ENCODE peak calls at places on chromosomes 3 and 15, in nine cellular contexts. I, B, W, X, A, P, G, R and H are unnamed samples.

GRCh38 chr3:33439421-33440327 is 531 bp downstream of the UBP1 start:
- DNase-seq in I (peak), B (peak), W (peak), X (no peak), A (peak), P (no peak), G (peak), R (peak), H (peak)

GRCh38 chr15:99909914-99910313 is 176.7 kb upstream of the LYSMD4 start:
- DNase-seq in I (no peak), B (no peak), W (no peak), X (peak), A (no peak), P (no peak), G (peak), R (peak), H (no peak)

GRCh38 chr3:134320749-134321148 is 53.5 kb downstream of the AMOTL2 start:
- DNase-seq in I (no peak), B (no peak), W (no peak), X (no peak), A (no peak), P (no peak), G (no peak), R (no peak), H (no peak)

GRCh38 chr3:14757153-14757700 is 61.5 kb upstream of the FGD5 start:
- DNase-seq in I (no peak), B (no peak), W (no peak), X (no peak), A (no peak), P (no peak), G (no peak), R (no peak), H (no peak)

GRCh38 chr3:129021140-129021551 is 20.0 kb downstream of the EFCC1 start:
- DNase-seq in I (no peak), B (no peak), W (no peak), X (no peak), A (no peak), P (peak), G (no peak), R (no peak), H (no peak)

GRCh38 chr3:4512895-4513616 is 19.9 kb downstream of the ITPR1 start:
- DNase-seq in I (no peak), B (no peak), W (no peak), X (no peak), A (no peak), P (no peak), G (no peak), R (peak), H (no peak)

GRCh38 chr3:58572013-58572633 is 5.1 kb downstream of the FAM107A start:
- DNase-seq in I (no peak), B (no peak), W (no peak), X (no peak), A (no peak), P (no peak), G (no peak), R (no peak), H (no peak)

GRCh38 chr3:70870576-70870975 is 558.1 kb upstream of the MDFIC2 start:
- DNase-seq in I (no peak), B (no peak), W (no peak), X (no peak), A (no peak), P (no peak), G (no peak), R (no peak), H (no peak)

GRCh38 chr3:25713316-25713967 is 48.7 kb upstream of the TOP2B start:
- DNase-seq in I (no peak), B (no peak), W (no peak), X (no peak), A (no peak), P (no peak), G (no peak), R (no peak), H (no peak)

GRCh38 chr15:41932511-41932910 is 38.7 kb upstream of the SPTBN5 start:
- DNase-seq in I (no peak), B (no peak), W (no peak), X (no peak), A (no peak), P (no peak), G (no peak), R (no peak), H (no peak)

GRCh38 chr3:122257951-122258350 is 67.1 kb upstream of the CSTA start:
- DNase-seq in I (no peak), B (no peak), W (no peak), X (no peak), A (no peak), P (no peak), G (no peak), R (no peak), H (no peak)

GRCh38 chr3:180000500-180000899 is 36.2 kb downstream of the PEX5L start:
- DNase-seq in I (no peak), B (no peak), W (no peak), X (no peak), A (no peak), P (no peak), G (no peak), R (no peak), H (no peak)

GRCh38 chr3:123628996-123629746 is 44.3 kb upstream of the HACD2 start:
- DNase-seq in I (no peak), B (no peak), W (no peak), X (no peak), A (no peak), P (no peak), G (no peak), R (no peak), H (no peak)

GRCh38 chr15:39699531-39700110 is 83.0 kb downstream of the FSIP1 start:
- DNase-seq in I (no peak), B (no peak), W (no peak), X (no peak), A (no peak), P (no peak), G (no peak), R (no peak), H (no peak)

GRCh38 chr15:71800835-71801745 is 9.3 kb upstream of the NR2E3 start:
- DNase-seq in I (peak), B (peak), W (no peak), X (peak), A (peak), P (peak), G (peak), R (peak), H (no peak)

GRCh38 chr3:52385157-52385556 is 59.7 kb downstream of the SEMA3G start:
- DNase-seq in I (peak), B (peak), W (no peak), X (peak), A (peak), P (no peak), G (peak), R (peak), H (peak)

GRCh38 chr3:111807826-111808225 is 51.2 kb upstream of the PHLDB2 start:
- DNase-seq in I (no peak), B (no peak), W (no peak), X (no peak), A (no peak), P (no peak), G (no peak), R (no peak), H (no peak)

GRCh38 chr3:113499081-113499480 is 15.9 kb downstream of the SPICE1 start:
- DNase-seq in I (no peak), B (no peak), W (no peak), X (no peak), A (no peak), P (no peak), G (no peak), R (no peak), H (no peak)

GRCh38 chr15:64895285-64896065 is 16.2 kb upstream of the ANKDD1A start:
- DNase-seq in I (peak), B (no peak), W (peak), X (peak), A (no peak), P (no peak), G (peak), R (no peak), H (no peak)

GRCh38 chr3:22729981-22730380 is 473.1 kb upstream of the UBE2E2 start:
- DNase-seq in I (peak), B (no peak), W (no peak), X (no peak), A (peak), P (no peak), G (no peak), R (no peak), H (no peak)

GRCh38 chr3:107258285-107258684 is 119.0 kb upstream of the CCDC54 start:
- DNase-seq in I (no peak), B (no peak), W (no peak), X (no peak), A (no peak), P (no peak), G (no peak), R (no peak), H (no peak)

GRCh38 chr3:112813723-112814171 is 32.9 kb downstream of the CD200R1L start:
- DNase-seq in I (peak), B (no peak), W (peak), X (peak), A (no peak), P (no peak), G (peak), R (no peak), H (no peak)

GRCh38 chr3:113660458-113660857 is 36.0 kb downstream of the USF3 start:
- DNase-seq in I (no peak), B (no peak), W (no peak), X (no peak), A (no peak), P (no peak), G (no peak), R (no peak), H (no peak)

GRCh38 chr3:179463299-179463698 is 12.0 kb upstream of the GNB4 start:
- DNase-seq in I (no peak), B (no peak), W (no peak), X (no peak), A (no peak), P (no peak), G (no peak), R (no peak), H (no peak)

GRCh38 chr15:43748376-43748775 is 2.1 kb downstream of the PDIA3 start:
- DNase-seq in I (no peak), B (no peak), W (no peak), X (no peak), A (no peak), P (no peak), G (no peak), R (no peak), H (no peak)

GRCh38 chr3:184443364-184443763 is 63.5 kb downstream of the CHRD start:
- DNase-seq in I (no peak), B (no peak), W (no peak), X (no peak), A (no peak), P (no peak), G (no peak), R (no peak), H (no peak)

GRCh38 chr3:106215047-106215446 is 346.2 kb upstream of the CBLB start:
- DNase-seq in I (no peak), B (no peak), W (no peak), X (no peak), A (no peak), P (no peak), G (no peak), R (no peak), H (no peak)

GRCh38 chr3:10263549-10264363 is 15.5 kb downstream of the TATDN2 start:
- DNase-seq in I (peak), B (peak), W (no peak), X (no peak), A (peak), P (no peak), G (no peak), R (peak), H (peak)

GRCh38 chr15:67359431-67360082 is 105.0 kb downstream of the IQCH start:
- DNase-seq in I (no peak), B (no peak), W (no peak), X (no peak), A (no peak), P (no peak), G (no peak), R (no peak), H (no peak)
- TF ChIP-seq CTCF in I (no peak), B (no peak), W (no peak), X (no peak), A (no peak), P (no peak), G (no peak), R (no peak), H (no peak)

GRCh38 chr3:53773586-53774368 is 72.4 kb downstream of the CHDH start:
- DNase-seq in I (no peak), B (no peak), W (no peak), X (peak), A (no peak), P (peak), G (peak), R (no peak), H (no peak)
- TF ChIP-seq CTCF in I (no peak), B (no peak), W (no peak), X (no peak), A (no peak), P (no peak), G (no peak), R (no peak), H (no peak)

GRCh38 chr3:43286886-43287301 is 554 bp downstream of the SNRK start:
- DNase-seq in I (peak), B (peak), W (no peak), X (peak), A (peak), P (no peak), G (peak), R (peak), H (peak)

GRCh38 chr3:43289401-43289800 is 3.1 kb downstream of the SNRK start:
- DNase-seq in I (no peak), B (no peak), W (no peak), X (no peak), A (no peak), P (no peak), G (no peak), R (no peak), H (no peak)

GRCh38 chr3:43288366-43288765 is 2.0 kb downstream of the SNRK start:
- DNase-seq in I (no peak), B (no peak), W (no peak), X (peak), A (no peak), P (no peak), G (peak), R (no peak), H (no peak)

GRCh38 chr3:43287514-43287913 is 1.2 kb downstream of the SNRK start:
- DNase-seq in I (peak), B (no peak), W (no peak), X (no peak), A (no peak), P (no peak), G (no peak), R (no peak), H (no peak)

DNA sequence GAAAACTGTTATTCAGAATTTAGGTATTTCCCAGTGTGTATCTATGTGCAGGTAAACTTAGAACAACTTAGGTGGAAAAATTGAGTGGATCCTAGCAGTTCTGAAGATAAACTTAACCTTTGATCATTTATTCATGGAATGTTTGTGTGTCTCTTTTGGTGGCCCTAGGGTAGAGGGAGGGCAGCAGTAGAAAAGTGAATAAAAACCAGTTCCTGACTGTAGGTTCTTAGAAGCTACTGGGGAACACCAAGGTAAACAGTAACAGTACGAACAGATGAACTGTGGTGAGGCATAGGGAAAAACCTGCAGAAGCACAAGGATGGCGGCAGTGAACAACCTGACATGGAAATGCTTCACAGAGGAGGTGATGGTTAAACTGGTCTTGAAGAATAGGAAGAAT is 2.5 kb downstream of the SNRK start:
- DNase-seq in I (no peak), B (no peak), W (no peak), X (no peak), A (no peak), P (no peak), G (no peak), R (no peak), H (no peak)
- TF ChIP-seq CTCF in I (no peak), B (no peak), W (no peak), X (no peak), A (no peak), P (no peak), G (no peak), R (no peak), H (no peak)

DNA sequence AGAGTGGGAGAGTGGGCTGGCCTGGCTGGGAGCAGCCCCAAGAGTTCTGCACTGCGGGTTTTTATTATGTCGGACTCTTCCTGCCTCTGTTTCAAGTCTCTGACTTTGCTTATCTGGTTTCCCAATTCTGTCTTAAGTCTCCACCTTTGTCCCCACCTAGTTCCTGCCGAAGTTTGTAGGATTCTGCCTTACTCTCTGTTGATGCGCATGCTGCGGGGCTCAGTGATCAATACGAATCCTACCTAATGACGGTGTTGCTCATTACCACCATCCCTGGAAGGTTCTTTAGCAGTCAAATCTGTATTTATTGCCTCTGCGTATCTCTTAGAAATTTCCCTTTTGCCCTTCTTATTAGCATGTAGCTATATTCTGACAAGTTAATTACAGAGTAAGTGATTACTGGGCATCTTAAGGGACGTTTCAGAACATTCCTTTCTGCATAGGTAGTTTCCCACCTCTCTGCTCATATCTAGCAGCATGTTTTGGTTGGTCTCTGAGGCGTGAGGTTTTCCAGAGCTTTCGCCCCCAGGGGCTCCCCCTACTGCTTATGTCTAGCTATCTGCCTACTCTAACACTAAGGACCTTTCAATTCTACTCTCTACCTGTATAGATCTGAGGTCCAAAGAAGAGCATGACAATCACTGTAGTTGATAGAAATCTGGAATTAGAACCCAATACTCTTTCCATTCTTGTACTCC is 236.0 kb upstream of the EIF1B start:
- DNase-seq in I (no peak), B (no peak), W (no peak), X (no peak), A (peak), P (no peak), G (no peak), R (peak), H (no peak)
- TF ChIP-seq CTCF in I (no peak), B (no peak), W (no peak), X (no peak), A (no peak), P (no peak), G (no peak), R (peak), H (no peak)

GRCh38 chr3:74267583-74268184 is 346.8 kb downstream of the CNTN3 start:
- DNase-seq in I (peak), B (peak), W (no peak), X (peak), A (peak), P (peak), G (peak), R (peak), H (no peak)
- TF ChIP-seq CTCF in I (peak), B (peak), W (peak), X (peak), A (peak), P (peak), G (peak), R (peak), H (peak)

GRCh38 chr3:74663178-74663577 is 48.7 kb upstream of the CNTN3 start:
- DNase-seq in I (no peak), B (no peak), W (no peak), X (no peak), A (no peak), P (no peak), G (no peak), R (no peak), H (no peak)

DNA sequence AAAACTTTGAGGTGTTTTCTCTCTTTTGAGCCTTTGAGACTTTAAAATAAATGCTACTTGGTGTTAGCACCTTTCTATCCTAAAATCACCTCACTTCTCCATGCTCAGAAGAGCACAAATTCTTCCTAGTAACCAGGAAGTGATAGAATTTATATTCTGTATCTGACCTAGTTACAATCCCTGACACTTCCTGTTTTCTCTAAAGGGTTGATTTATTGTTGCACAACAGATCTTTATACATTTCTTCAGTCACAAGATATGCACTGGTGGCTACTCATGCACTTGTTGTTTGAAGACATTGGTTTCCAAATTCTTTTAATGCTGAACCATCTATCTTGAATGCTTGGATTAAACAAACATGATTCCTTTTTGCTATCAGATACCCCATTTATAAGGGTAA is 47.2 kb upstream of the CNTN3 start:
- DNase-seq in I (no peak), B (no peak), W (no peak), X (no peak), A (no peak), P (no peak), G (no peak), R (no peak), H (no peak)
- TF ChIP-seq CTCF in I (no peak), B (no peak), W (no peak), X (no peak), A (no peak), P (no peak), G (no peak), R (no peak), H (no peak)